ENCODE peak calls at places on chromosomes 4 and X, in seven cellular contexts. H, L, B, K, Q, F and E are unnamed samples.

GRCh38 chrX:135596495-135596894 is 76.0 kb downstream of the INTS6L start:
- DNase-seq in L (peak), B (peak), F (peak), Q (peak), H (no peak), K (no peak), E (no peak)

GRCh38 chr4:15197005-15197404 is 194.7 kb downstream of the CPEB2 start:
- DNase-seq in H (no peak), B (peak), K (no peak), L (no peak), Q (peak), F (peak), E (no peak)

GRCh38 chrX:15820106-15821073 is 30.1 kb downstream of the ZRSR2 start:
- DNase-seq in L (no peak), Q (no peak), K (no peak), F (no peak), H (no peak), B (no peak), E (no peak)

GRCh38 chrX:17987783-17988182 is 126.7 kb upstream of the RAI2 start:
- DNase-seq in B (no peak), Q (no peak), L (no peak), H (no peak), F (no peak), K (no peak), E (no peak)

GRCh38 chrX:136162827-136163427 is 15.6 kb downstream of the FHL1 start:
- DNase-seq in Q (peak), F (peak), K (no peak), H (no peak), L (peak), B (peak), E (peak)

GRCh38 chrX:119541188-119541587 is 24.0 kb downstream of the STEEP1 start:
- DNase-seq in B (peak), L (no peak), F (peak), H (no peak), K (peak), Q (peak), E (no peak)

GRCh38 chr4:19194672-19195071 is 1057.0 kb upstream of the SLIT2 start:
- DNase-seq in K (no peak), L (no peak), F (no peak), B (no peak), H (no peak), Q (no peak), E (no peak)

GRCh38 chr4:48905363-48906015 is 1.1 kb downstream of the OCIAD2 start:
- DNase-seq in B (peak), H (no peak), Q (peak), K (no peak), L (no peak), F (peak), E (no peak)

GRCh38 chr4:161404346-161405110 is 759.3 kb downstream of the FSTL5 start:
- DNase-seq in L (no peak), K (peak), B (peak), Q (no peak), H (no peak), F (peak), E (no peak)

GRCh38 chr4:2858451-2859217 is 15.0 kb downstream of the ADD1 start:
- DNase-seq in B (no peak), L (no peak), F (no peak), Q (peak), H (no peak), K (no peak), E (peak)

GRCh38 chrX:148500428-148501120 is at the start of gene AFF2:
- DNase-seq in Q (peak), H (no peak), K (no peak), L (peak), F (peak), B (no peak), E (no peak)

GRCh38 chr4:5863461-5864113 is 29.3 kb downstream of the CRMP1 start:
- DNase-seq in H (no peak), B (peak), L (no peak), F (peak), K (peak), Q (peak), E (no peak)

GRCh38 chrX:17590892-17591740 is 146.2 kb upstream of the SCML1 start:
- DNase-seq in F (peak), L (peak), K (no peak), H (no peak), B (peak), Q (peak), E (peak)

GRCh38 chr4:8185280-8185679 is 13.8 kb upstream of the SH3TC1 start:
- DNase-seq in K (peak), B (peak), F (peak), L (no peak), H (no peak), Q (no peak), E (no peak)

GRCh38 chr4:20859097-20859781 is 159.0 kb downstream of the PACRGL start:
- DNase-seq in F (no peak), L (no peak), B (peak), H (no peak), K (no peak), Q (no peak), E (no peak)

GRCh38 chr4:4344915-4345527 is 41.9 kb upstream of the NSG1 start:
- DNase-seq in Q (no peak), K (no peak), B (no peak), F (no peak), L (no peak), H (no peak), E (no peak)

GRCh38 chr4:26337612-26338011 is 16.8 kb downstream of the RBPJ start:
- DNase-seq in H (no peak), K (no peak), B (no peak), Q (no peak), F (no peak), L (no peak), E (no peak)

GRCh38 chr4:10619220-10619619 is 65.3 kb downstream of the CLNK start:
- DNase-seq in H (no peak), B (peak), L (no peak), Q (peak), F (peak), K (peak), E (no peak)

GRCh38 chr4:44738615-44739014 is 12.3 kb upstream of the GNPDA2 start:
- DNase-seq in L (no peak), B (no peak), K (no peak), F (peak), Q (no peak), H (no peak), E (no peak)

GRCh38 chr4:127686656-127687055 is 43.5 kb upstream of the SLC25A31 start:
- DNase-seq in L (no peak), K (no peak), B (peak), Q (peak), F (peak), H (no peak), E (no peak)

DNA sequence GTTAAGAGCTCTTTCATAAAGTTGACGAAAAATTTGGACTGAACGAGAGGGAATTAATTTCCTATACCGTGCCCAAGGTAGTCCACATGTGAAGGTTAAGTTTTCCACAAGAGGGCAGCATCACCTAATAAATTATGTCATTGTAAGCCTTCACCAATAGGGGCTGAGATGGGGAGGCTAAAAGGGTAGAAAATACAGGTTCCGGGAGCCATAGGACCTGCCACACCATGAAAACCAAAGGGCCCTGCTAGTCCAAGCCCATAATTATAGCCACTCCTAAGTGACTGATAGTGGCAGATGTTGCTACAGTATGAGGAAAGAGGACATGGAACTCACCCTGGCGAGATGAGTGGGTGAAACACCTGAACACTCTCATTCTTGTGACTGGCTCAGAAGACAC is 122.2 kb downstream of the SHROOM4 start:
- DNase-seq in H (no peak), Q (peak), K (peak), B (peak), F (peak), L (no peak), E (no peak)
- TF ChIP-seq CTCF in H (no peak), Q (peak), K (peak), B (peak), F (peak), L (peak), E (peak)

GRCh38 chr4:63396269-63396668 is 1013.0 kb downstream of the TECRL start:
- DNase-seq in L (no peak), H (no peak), B (no peak), K (no peak), F (no peak), Q (no peak), E (no peak)
- H3K4me3 ChIP-seq in L (no peak), H (no peak), B (no peak), K (no peak), F (no peak), Q (no peak), E (no peak)

GRCh38 chr4:23333946-23334878 is 555.6 kb downstream of the PPARGC1A start:
- DNase-seq in B (peak), F (peak), Q (no peak), H (no peak), L (no peak), K (peak), E (no peak)
- TF ChIP-seq CTCF in B (no peak), F (no peak), Q (no peak), H (no peak), L (no peak), K (no peak), E (no peak)

GRCh38 chrX:1244164-1245076 is 24.2 kb upstream of the CSF2RA start:
- DNase-seq in Q (no peak), H (no peak), F (no peak), L (no peak), B (peak), K (no peak), E (no peak)

GRCh38 chrX:1242901-1243402 is 25.7 kb upstream of the CSF2RA start:
- DNase-seq in K (no peak), F (peak), H (no peak), L (no peak), Q (no peak), B (peak), E (no peak)

GRCh38 chrX:1246816-1247215 is 21.8 kb upstream of the CSF2RA start:
- DNase-seq in K (peak), Q (peak), F (peak), B (peak), L (peak), H (peak), E (peak)

GRCh38 chrX:1249101-1249887 is 19.3 kb upstream of the CSF2RA start:
- DNase-seq in H (peak), B (peak), Q (no peak), L (peak), K (peak), F (peak), E (peak)

GRCh38 chrX:1248381-1249061 is 20.1 kb upstream of the CSF2RA start:
- DNase-seq in K (no peak), F (no peak), H (no peak), Q (no peak), B (no peak), L (no peak), E (no peak)
- H3K4me3 ChIP-seq in K (peak), F (no peak), H (no peak), Q (no peak), B (no peak), L (peak), E (no peak)

GRCh38 chr4:149699642-149700041 is 116.0 kb downstream of the IQCM start:
- DNase-seq in K (no peak), F (no peak), L (no peak), B (no peak), Q (no peak), H (no peak), E (no peak)

GRCh38 chr4:149700272-149700671 is 115.4 kb downstream of the IQCM start:
- DNase-seq in Q (no peak), F (no peak), B (no peak), H (no peak), K (no peak), L (no peak), E (no peak)

GRCh38 chr4:149702414-149703108 is 113.1 kb downstream of the IQCM start:
- DNase-seq in K (no peak), L (no peak), F (no peak), H (no peak), B (peak), Q (no peak), E (no peak)

GRCh38 chr4:149706942-149707341 is 108.7 kb downstream of the IQCM start:
- DNase-seq in B (no peak), L (no peak), Q (peak), H (no peak), K (no peak), F (peak), E (no peak)

GRCh38 chr4:149701733-149702132 is 113.9 kb downstream of the IQCM start:
- DNase-seq in Q (no peak), B (no peak), K (no peak), L (no peak), F (no peak), H (no peak), E (no peak)
- TF ChIP-seq CTCF in Q (no peak), B (no peak), K (no peak), L (no peak), F (no peak), H (no peak), E (no peak)

GRCh38 chrX:9905288-9905687 is 61.9 kb upstream of the CLDN34 start:
- DNase-seq in L (no peak), F (peak), Q (peak), H (no peak), K (no peak), B (no peak), E (no peak)
- H3K4me3 ChIP-seq in L (no peak), F (no peak), Q (no peak), H (no peak), K (no peak), B (no peak), E (no peak)

GRCh38 chr4:1830642-1831228 is 25.2 kb downstream of the LETM1 start:
- DNase-seq in B (no peak), Q (no peak), F (no peak), H (no peak), K (no peak), L (no peak), E (no peak)
- TF ChIP-seq CTCF in B (no peak), Q (no peak), F (no peak), H (no peak), K (no peak), L (no peak), E (no peak)

GRCh38 chrX:103404225-103405008 is 28.1 kb downstream of the BEX3 start:
- DNase-seq in H (no peak), K (peak), B (peak), L (peak), F (peak), Q (peak), E (peak)
- H3K4me3 ChIP-seq in H (no peak), K (peak), B (peak), L (peak), F (peak), Q (peak), E (peak)